ENCODE peak calls at places on chromosomes 4 and X, in six cellular contexts. I is smooth muscle cell of the brain vasculature; S is fibroblast of pulmonary artery; Y is SW 1271; E is CD8-positive, alpha-beta T cell; A is activated CD4-positive, alpha-beta T cell treated with anti-CD3 and anti-CD28 coated beads, Interleukin-2, amount 50 U/mL, for 1 hour. Q is an unnamed sample.

GRCh38 chrX:132948648-132949260 is 9.7 kb downstream of the HS6ST2 start:
- DNase-seq in Y (no peak), I (no peak), S (no peak), A (no peak), E (no peak), Q (no peak)

GRCh38 chr4:28690890-28691289 is 1830.2 kb downstream of the STIM2 start:
- DNase-seq in I (no peak), E (no peak), A (no peak), Y (no peak), S (no peak), Q (no peak)

GRCh38 chrX:23525531-23525930 is 141.8 kb upstream of the PRDX4 start:
- DNase-seq in S (no peak), I (no peak), Y (no peak), E (no peak), A (no peak), Q (no peak)

GRCh38 chrX:108537005-108537404 is 97.4 kb downstream of the COL4A5 start:
- DNase-seq in A (no peak), E (no peak), I (peak; percentile 6), S (peak; percentile 67), Y (no peak), Q (peak; percentile 11)

GRCh38 chrX:153669174-153669890 is 4.3 kb downstream of the PNCK start:
- DNase-seq in S (no peak), A (peak; percentile 45), E (peak; percentile 71), I (no peak), Y (no peak), Q (no peak)

GRCh38 chrX:124994404-124994803 is 325.3 kb upstream of the TEX13C start:
- DNase-seq in I (no peak), E (no peak), Y (no peak), A (no peak), S (no peak), Q (no peak)

GRCh38 chr4:145545538-145546224 is 64.0 kb downstream of the SMAD1 start:
- DNase-seq in E (no peak), Y (no peak), I (peak; percentile 74), A (no peak), S (peak; percentile 97), Q (no peak)

GRCh38 chr4:1574601-1575417 is 109.3 kb downstream of the FAM53A start:
- DNase-seq in Y (no peak), S (no peak), E (no peak), I (no peak), A (no peak), Q (no peak)

GRCh38 chrX:130829526-130830515 is 73.2 kb downstream of the ENOX2 start:
- DNase-seq in A (no peak), Y (no peak), E (no peak), S (no peak), I (no peak), Q (no peak)